ENCODE peak calls at places on chromosome X, in six cellular contexts. K is mucosa of descending colon, W is hepatocyte, P is choroid plexus epithelial cell, C is SK-N-SH, O is lung. Z is an unnamed sample.

GRCh38 chrX:46831620-46832327 is 5.1 kb upstream of the RP2 start:
- DNase-seq in O (no peak), W (no peak), P (peak), K (no peak), C (no peak), Z (no peak)

GRCh38 chrX:8424941-8425340 is 39.7 kb upstream of the VCX3B start:
- DNase-seq in P (no peak), O (no peak), W (no peak), C (no peak), K (no peak), Z (no peak)

GRCh38 chrX:81202413-81202794 is 502 bp downstream of the SH3BGRL start:
- DNase-seq in W (no peak), K (no peak), O (no peak), P (peak), C (no peak), Z (no peak)

GRCh38 chrX:118660085-118660484 is 67.3 kb upstream of the IL13RA1 start:
- DNase-seq in K (no peak), C (no peak), W (no peak), P (no peak), O (no peak), Z (no peak)

GRCh38 chrX:144637731-144638130 is 609.6 kb upstream of the SPANXN1 start:
- DNase-seq in O (no peak), C (no peak), W (no peak), K (no peak), P (peak), Z (no peak)

GRCh38 chrX:121851033-121851432 is 803.6 kb downstream of the GLUD2 start:
- DNase-seq in C (no peak), W (no peak), P (peak), K (no peak), O (no peak), Z (no peak)

GRCh38 chrX:102085706-102086105 is 39.8 kb upstream of the TCEAL2 start:
- DNase-seq in W (no peak), K (no peak), P (peak), O (no peak), C (no peak), Z (no peak)

GRCh38 chrX:3435057-3435456 is 88.6 kb upstream of the MXRA5 start:
- DNase-seq in C (no peak), P (no peak), W (no peak), K (no peak), O (no peak), Z (no peak)

GRCh38 chrX:20378291-20378920 is 111.7 kb upstream of the RPS6KA3 start:
- DNase-seq in P (no peak), O (peak), C (no peak), W (peak), K (no peak), Z (no peak)

GRCh38 chrX:38172596-38172995 is 48.1 kb downstream of the SRPX start:
- DNase-seq in O (no peak), K (no peak), P (no peak), C (no peak), W (no peak), Z (no peak)

GRCh38 chrX:40146471-40147398 is 49.0 kb upstream of the BCOR start:
- DNase-seq in K (no peak), O (no peak), W (peak), C (peak), P (peak), Z (peak)

DNA sequence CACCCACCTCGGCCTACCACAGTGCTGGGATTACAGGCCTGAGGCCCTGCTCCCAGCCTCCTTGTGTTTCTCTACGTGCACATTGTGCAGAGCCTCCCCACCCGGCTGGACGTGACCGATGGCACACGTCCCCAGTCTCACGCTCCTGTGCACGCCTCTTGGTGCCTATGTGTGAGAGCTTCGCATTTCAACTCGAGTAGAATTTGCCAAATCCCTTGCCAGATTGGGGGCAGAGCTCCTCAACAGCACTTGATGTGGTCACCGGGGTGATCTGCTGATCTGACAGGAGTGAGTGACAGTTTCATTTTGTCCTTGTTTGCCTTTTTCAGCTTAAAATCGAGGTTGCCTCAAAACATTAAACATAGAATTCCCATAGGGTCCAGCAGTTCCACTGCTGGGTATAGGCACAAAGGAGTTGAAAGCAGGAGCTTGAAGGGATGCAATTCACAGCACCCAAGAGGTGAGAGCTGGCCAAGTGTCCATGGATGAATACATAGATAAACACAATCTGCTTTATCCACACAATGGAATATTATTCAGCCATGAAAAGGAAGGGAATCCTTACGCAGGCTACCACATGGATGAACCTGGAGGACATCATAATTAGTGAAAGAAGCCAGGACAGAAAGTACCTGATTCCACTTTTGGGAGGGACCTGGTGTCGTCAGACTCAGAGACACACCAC is 17.6 kb downstream of the TMEM187 start:
- DNase-seq in P (no peak), W (no peak), K (no peak), C (no peak), O (no peak), Z (no peak)
- TF ChIP-seq CTCF in P (no peak), W (no peak), K (no peak), C (no peak), O (no peak), Z (no peak)

DNA sequence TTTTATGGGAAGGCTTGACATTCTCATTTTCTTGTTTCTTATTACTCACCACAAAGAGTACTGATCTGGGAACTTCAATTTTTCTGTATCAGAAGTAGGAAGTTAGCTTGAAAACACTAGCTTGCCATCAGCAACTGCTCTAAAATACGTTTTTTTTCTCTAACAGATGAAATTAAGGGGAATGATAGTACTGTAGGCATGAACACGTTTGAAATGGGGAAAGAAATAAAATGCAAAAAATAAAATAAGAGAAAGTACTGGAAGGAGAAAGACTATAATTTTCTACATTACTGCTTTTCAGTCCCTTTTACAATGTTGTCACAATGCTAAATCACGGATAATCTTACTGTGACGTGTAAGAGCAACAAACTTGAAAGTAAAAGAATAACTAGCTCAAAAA is 1.5 kb downstream of the RADX start:
- DNase-seq in W (no peak), P (no peak), C (no peak), K (no peak), O (no peak), Z (no peak)
- TF ChIP-seq CTCF in W (no peak), P (no peak), C (no peak), K (no peak), O (no peak), Z (no peak)

GRCh38 chrX:74458738-74459137 is 37.4 kb downstream of the SLC16A2 start:
- DNase-seq in C (no peak), W (peak), K (no peak), P (peak), O (no peak), Z (no peak)

GRCh38 chrX:74461384-74461783 is 40.1 kb downstream of the SLC16A2 start:
- DNase-seq in K (no peak), W (no peak), C (no peak), O (no peak), P (peak), Z (peak)

GRCh38 chrX:74467656-74468055 is 46.4 kb downstream of the SLC16A2 start:
- DNase-seq in C (no peak), P (no peak), W (no peak), K (no peak), O (peak), Z (no peak)

GRCh38 chrX:74465424-74465823 is 44.1 kb downstream of the SLC16A2 start:
- DNase-seq in O (no peak), C (no peak), P (peak), K (no peak), W (no peak), Z (no peak)

GRCh38 chrX:74464722-74465121 is 43.4 kb downstream of the SLC16A2 start:
- DNase-seq in C (no peak), W (no peak), P (no peak), K (no peak), O (no peak), Z (no peak)
- TF ChIP-seq CTCF in C (no peak), W (no peak), P (no peak), K (no peak), O (no peak), Z (no peak)

GRCh38 chrX:11756354-11757318 is 1.4 kb upstream of the MSL3 start:
- DNase-seq in K (no peak), O (no peak), C (no peak), W (peak), P (peak), Z (no peak)
- TF ChIP-seq CTCF in K (no peak), O (no peak), C (no peak), W (no peak), P (no peak), Z (no peak)

DNA sequence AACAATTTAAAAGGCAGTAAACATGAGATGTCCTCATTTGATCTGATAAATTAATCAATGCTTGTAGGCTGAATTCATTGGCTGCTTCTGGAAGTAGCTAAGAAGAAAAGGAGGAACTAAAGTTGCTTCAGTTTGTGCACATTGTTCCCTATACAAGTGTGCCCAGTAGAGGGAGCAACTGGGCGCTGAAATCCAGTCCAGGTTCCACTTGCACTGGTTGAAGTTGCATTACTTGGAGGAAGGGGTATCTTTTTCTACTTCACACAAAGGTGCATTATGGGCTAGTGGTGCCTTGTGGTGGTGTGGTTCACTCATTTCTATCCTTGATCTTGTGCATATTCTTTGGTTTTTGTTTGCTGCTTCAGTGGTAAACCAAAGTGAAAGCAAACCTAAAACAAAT is 67.9 kb upstream of the SOX3 start:
- DNase-seq in K (no peak), C (peak), W (peak), O (peak), P (peak), Z (peak)
- TF ChIP-seq CTCF in K (no peak), C (peak), W (peak), O (no peak), P (peak), Z (peak)